ENCODE peak calls at places on chromosomes 2 and 18, in four cellular contexts. One of them, this sample, is unnamed.

GRCh38 chr2:7812231-7812995 is 869.4 kb upstream of the ID2 start:
- DNase-seq in cardiac fibroblast: peak
- DNase-seq in gastrocnemius medialis: no peak
- DNase-seq in lower lobe of right lung: no peak
- DNase-seq in this sample: peak

GRCh38 chr2:230868151-230868946 is 3.6 kb downstream of the ITM2C start:
- DNase-seq in gastrocnemius medialis: no peak
- DNase-seq in lower lobe of right lung: no peak
- DNase-seq in cardiac fibroblast: no peak
- DNase-seq in this sample: no peak

GRCh38 chr2:178804791-178805190 is 2.4 kb downstream of the TTN start:
- DNase-seq in gastrocnemius medialis: peak
- DNase-seq in cardiac fibroblast: no peak
- DNase-seq in lower lobe of right lung: no peak
- DNase-seq in this sample: no peak

GRCh38 chr2:195533771-195534642 is 123.0 kb upstream of the SLC39A10 start:
- DNase-seq in gastrocnemius medialis: peak
- DNase-seq in lower lobe of right lung: no peak
- DNase-seq in cardiac fibroblast: peak
- DNase-seq in this sample: peak

GRCh38 chr18:58241877-58242276 is 197.9 kb downstream of the NEDD4L start:
- DNase-seq in cardiac fibroblast: peak
- DNase-seq in gastrocnemius medialis: no peak
- DNase-seq in lower lobe of right lung: no peak
- DNase-seq in this sample: peak

GRCh38 chr2:44524347-44524926 is 162.7 kb downstream of the CAMKMT start:
- DNase-seq in cardiac fibroblast: no peak
- DNase-seq in gastrocnemius medialis: no peak
- DNase-seq in lower lobe of right lung: no peak
- DNase-seq in this sample: no peak

GRCh38 chr18:33264566-33264965 is 176.0 kb downstream of the CCDC178 start:
- DNase-seq in cardiac fibroblast: no peak
- DNase-seq in gastrocnemius medialis: no peak
- DNase-seq in lower lobe of right lung: no peak
- DNase-seq in this sample: no peak

GRCh38 chr2:190344275-190344827 is 962 bp downstream of the INPP1 start:
- DNase-seq in cardiac fibroblast: peak
- DNase-seq in lower lobe of right lung: no peak
- DNase-seq in gastrocnemius medialis: peak
- DNase-seq in this sample: no peak

GRCh38 chr2:42755161-42755900 is 8.6 kb downstream of the OXER1 start:
- DNase-seq in gastrocnemius medialis: no peak
- DNase-seq in cardiac fibroblast: peak
- DNase-seq in lower lobe of right lung: no peak
- DNase-seq in this sample: no peak

GRCh38 chr2:145323512-145323911 is 803.6 kb upstream of the ZEB2 start:
- DNase-seq in gastrocnemius medialis: no peak
- DNase-seq in lower lobe of right lung: no peak
- DNase-seq in cardiac fibroblast: no peak
- DNase-seq in this sample: no peak

DNA sequence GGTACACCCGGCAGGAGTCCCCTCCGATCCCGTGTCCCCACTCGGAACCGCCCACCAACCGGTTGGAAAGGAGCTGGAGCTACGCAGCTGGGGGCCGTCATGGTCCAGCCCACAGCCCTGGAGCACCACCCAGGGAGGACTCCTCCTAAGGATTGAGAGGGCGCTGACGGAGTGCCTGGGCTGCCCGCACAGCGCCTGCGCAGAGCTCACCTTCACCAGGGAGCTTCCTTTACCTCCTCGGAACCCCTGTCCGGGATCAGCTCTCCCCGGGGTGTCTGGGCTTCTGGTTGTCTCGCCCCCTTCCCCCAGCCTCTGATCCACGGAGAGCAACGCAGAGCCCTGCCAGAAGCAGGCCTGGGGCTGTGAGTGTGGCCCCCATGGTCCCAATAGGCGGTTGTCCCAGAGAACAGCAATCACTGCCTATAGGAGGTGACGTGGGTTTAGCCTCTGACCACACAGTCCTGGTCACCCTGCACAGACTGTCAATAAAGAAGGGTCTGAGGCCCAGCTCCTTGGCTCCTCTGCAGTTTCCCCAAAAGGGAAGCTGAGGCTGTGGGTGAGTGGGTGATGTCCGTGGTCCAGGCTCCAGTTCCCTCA is 14.6 kb downstream of the ALPG start:
- DNase-seq in cardiac fibroblast: no peak
- DNase-seq in lower lobe of right lung: peak
- DNase-seq in gastrocnemius medialis: no peak
- DNase-seq in this sample: no peak
- H3K4me3 ChIP-seq in cardiac fibroblast: no peak
- H3K4me3 ChIP-seq in lower lobe of right lung: peak
- H3K4me3 ChIP-seq in gastrocnemius medialis: no peak
- H3K4me3 ChIP-seq in this sample: no peak

GRCh38 chr18:48951448-48952286 is 902 bp upstream of the SMAD7 start:
- DNase-seq in lower lobe of right lung: peak
- DNase-seq in cardiac fibroblast: peak
- DNase-seq in gastrocnemius medialis: peak
- DNase-seq in this sample: peak
- TF ChIP-seq CTCF in lower lobe of right lung: no peak
- TF ChIP-seq CTCF in cardiac fibroblast: no peak
- TF ChIP-seq CTCF in gastrocnemius medialis: peak
- TF ChIP-seq CTCF in this sample: peak

GRCh38 chr2:175366814-175367213 is 185.3 kb upstream of the ATP5MC3 start:
- DNase-seq in cardiac fibroblast: peak
- DNase-seq in lower lobe of right lung: no peak
- DNase-seq in gastrocnemius medialis: no peak
- DNase-seq in this sample: peak

GRCh38 chr2:175373729-175374128 is 192.2 kb upstream of the ATP5MC3 start:
- DNase-seq in lower lobe of right lung: no peak
- DNase-seq in gastrocnemius medialis: no peak
- DNase-seq in cardiac fibroblast: no peak
- DNase-seq in this sample: no peak

GRCh38 chr2:175373001-175373727 is 191.7 kb upstream of the ATP5MC3 start:
- DNase-seq in cardiac fibroblast: no peak
- DNase-seq in gastrocnemius medialis: no peak
- DNase-seq in lower lobe of right lung: no peak
- DNase-seq in this sample: peak

GRCh38 chr2:175371378-175371777 is 189.9 kb upstream of the ATP5MC3 start:
- DNase-seq in lower lobe of right lung: no peak
- DNase-seq in gastrocnemius medialis: no peak
- DNase-seq in cardiac fibroblast: no peak
- DNase-seq in this sample: no peak
- H3K4me3 ChIP-seq in lower lobe of right lung: no peak
- H3K4me3 ChIP-seq in gastrocnemius medialis: no peak
- H3K4me3 ChIP-seq in cardiac fibroblast: no peak
- H3K4me3 ChIP-seq in this sample: no peak

GRCh38 chr18:59990121-59990818 is 90.5 kb downstream of the PMAIP1 start:
- DNase-seq in gastrocnemius medialis: no peak
- DNase-seq in lower lobe of right lung: no peak
- DNase-seq in cardiac fibroblast: no peak
- DNase-seq in this sample: peak

GRCh38 chr18:59993560-59993959 is 93.8 kb downstream of the PMAIP1 start:
- DNase-seq in gastrocnemius medialis: no peak
- DNase-seq in cardiac fibroblast: no peak
- DNase-seq in lower lobe of right lung: no peak
- DNase-seq in this sample: no peak

GRCh38 chr18:59996370-59996966 is 96.7 kb downstream of the PMAIP1 start:
- DNase-seq in gastrocnemius medialis: no peak
- DNase-seq in lower lobe of right lung: no peak
- DNase-seq in cardiac fibroblast: peak
- DNase-seq in this sample: peak

DNA sequence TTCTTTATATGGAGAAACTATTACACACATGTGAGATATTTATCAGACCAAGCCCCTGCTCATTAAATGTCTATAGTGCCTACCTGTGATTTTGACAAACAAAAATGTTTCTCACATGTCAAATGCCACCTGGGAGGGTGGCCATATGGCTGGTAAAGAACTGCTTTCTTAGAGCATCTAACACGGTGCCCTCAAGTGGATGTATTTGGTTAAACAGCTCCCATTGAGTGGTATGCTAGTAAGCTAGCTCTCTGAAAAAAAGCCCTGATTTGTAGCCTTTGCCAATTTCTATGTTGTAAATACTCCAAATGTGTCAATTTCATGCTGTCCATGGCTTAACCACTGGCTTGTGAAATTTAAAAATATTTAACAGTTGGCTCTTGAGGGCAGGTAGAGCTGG is 94.6 kb downstream of the PMAIP1 start:
- DNase-seq in lower lobe of right lung: no peak
- DNase-seq in cardiac fibroblast: peak
- DNase-seq in gastrocnemius medialis: no peak
- DNase-seq in this sample: no peak
- TF ChIP-seq CTCF in lower lobe of right lung: no peak
- TF ChIP-seq CTCF in cardiac fibroblast: peak
- TF ChIP-seq CTCF in gastrocnemius medialis: no peak
- TF ChIP-seq CTCF in this sample: peak

DNA sequence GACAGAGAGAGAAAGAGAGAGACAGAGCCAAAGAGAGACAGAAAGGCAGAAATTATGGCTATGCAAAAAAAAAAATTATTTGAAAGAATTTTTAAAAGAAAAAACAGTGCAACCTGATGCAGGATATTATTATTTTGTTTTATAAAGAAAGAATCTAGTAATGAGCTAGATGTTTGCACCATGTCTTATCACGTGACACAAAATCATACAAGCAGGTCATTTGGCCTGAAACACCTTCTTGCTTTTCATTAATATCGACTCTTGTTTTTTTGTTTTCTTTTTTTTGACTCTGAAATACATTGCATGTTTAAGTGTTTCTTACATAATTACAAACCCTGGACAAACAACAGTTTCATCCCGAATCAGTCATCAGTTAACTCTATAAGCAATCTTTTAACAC is 606.0 kb downstream of the LRP1B start:
- DNase-seq in cardiac fibroblast: no peak
- DNase-seq in gastrocnemius medialis: no peak
- DNase-seq in lower lobe of right lung: no peak
- DNase-seq in this sample: no peak
- H3K4me3 ChIP-seq in cardiac fibroblast: no peak
- H3K4me3 ChIP-seq in gastrocnemius medialis: no peak
- H3K4me3 ChIP-seq in lower lobe of right lung: no peak
- H3K4me3 ChIP-seq in this sample: no peak

GRCh38 chr2:86054539-86055082 is 51.1 kb downstream of the POLR1A start:
- DNase-seq in cardiac fibroblast: no peak
- DNase-seq in gastrocnemius medialis: no peak
- DNase-seq in lower lobe of right lung: no peak
- DNase-seq in this sample: no peak
- TF ChIP-seq CTCF in cardiac fibroblast: no peak
- TF ChIP-seq CTCF in gastrocnemius medialis: no peak
- TF ChIP-seq CTCF in lower lobe of right lung: no peak
- TF ChIP-seq CTCF in this sample: no peak

GRCh38 chr2:75709297-75709696 is 1.4 kb downstream of the GCFC2 start:
- DNase-seq in cardiac fibroblast: no peak
- DNase-seq in lower lobe of right lung: no peak
- DNase-seq in gastrocnemius medialis: no peak
- DNase-seq in this sample: no peak
- H3K4me3 ChIP-seq in cardiac fibroblast: peak
- H3K4me3 ChIP-seq in lower lobe of right lung: peak
- H3K4me3 ChIP-seq in gastrocnemius medialis: peak
- H3K4me3 ChIP-seq in this sample: no peak

GRCh38 chr2:111698089-111698488 is 185.9 kb downstream of the ANAPC1 start:
- DNase-seq in lower lobe of right lung: no peak
- DNase-seq in gastrocnemius medialis: no peak
- DNase-seq in cardiac fibroblast: no peak
- DNase-seq in this sample: no peak

GRCh38 chr2:111697560-111697959 is 186.4 kb downstream of the ANAPC1 start:
- DNase-seq in lower lobe of right lung: no peak
- DNase-seq in cardiac fibroblast: no peak
- DNase-seq in gastrocnemius medialis: no peak
- DNase-seq in this sample: no peak

GRCh38 chr2:111701266-111701665 is 182.7 kb downstream of the ANAPC1 start:
- DNase-seq in gastrocnemius medialis: no peak
- DNase-seq in lower lobe of right lung: no peak
- DNase-seq in cardiac fibroblast: no peak
- DNase-seq in this sample: no peak

GRCh38 chr2:111701798-111702118 is 182.2 kb downstream of the ANAPC1 start:
- DNase-seq in gastrocnemius medialis: no peak
- DNase-seq in lower lobe of right lung: no peak
- DNase-seq in cardiac fibroblast: no peak
- DNase-seq in this sample: no peak

DNA sequence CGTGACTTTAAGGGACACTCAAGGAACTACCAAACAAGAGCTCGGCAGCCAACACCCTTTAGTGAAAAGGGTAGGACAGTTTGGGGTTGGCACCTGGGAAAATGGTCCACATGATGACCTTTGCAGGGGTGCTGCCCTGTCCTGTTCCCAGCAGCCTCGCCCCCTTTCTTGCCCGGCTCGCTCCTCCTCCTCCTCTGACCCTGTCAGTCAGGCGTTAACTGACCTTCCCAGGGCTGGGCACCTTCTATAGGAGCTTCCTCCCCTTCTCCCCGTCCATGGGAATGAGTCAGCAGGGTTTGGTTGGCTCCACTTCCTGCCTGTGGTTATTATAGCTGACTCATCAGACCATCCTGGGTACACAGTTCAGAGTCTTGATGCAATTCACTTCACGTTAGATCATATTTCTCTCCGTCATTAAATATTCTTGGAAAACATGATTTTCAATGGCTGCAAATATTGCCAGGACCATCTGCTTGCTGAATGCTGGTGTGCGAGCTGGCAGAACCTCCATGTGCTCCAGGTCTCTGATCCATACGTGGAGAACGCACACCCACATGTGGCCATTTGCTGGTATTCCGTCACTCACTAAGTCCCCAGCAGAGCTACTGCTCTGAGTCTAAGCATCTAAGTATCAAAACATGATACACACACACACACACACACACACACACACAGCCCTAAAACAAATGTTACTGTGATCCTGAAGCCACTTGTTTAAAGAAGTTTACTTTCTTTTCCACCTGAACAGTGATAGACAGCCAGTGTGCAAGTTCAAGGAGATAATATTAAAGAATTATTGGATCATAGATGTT is 185.0 kb downstream of the ANAPC1 start:
- DNase-seq in gastrocnemius medialis: peak
- DNase-seq in cardiac fibroblast: peak
- DNase-seq in lower lobe of right lung: peak
- DNase-seq in this sample: peak
- TF ChIP-seq CTCF in gastrocnemius medialis: peak
- TF ChIP-seq CTCF in cardiac fibroblast: peak
- TF ChIP-seq CTCF in lower lobe of right lung: no peak
- TF ChIP-seq CTCF in this sample: peak

This sample was measured in astrocyte of the cerebellum.